ENCODE peak calls at places on chromosomes 16 and 17, in four cellular contexts. B is lower leg skin, W is heart left ventricle, A is PC-3. I is an unnamed sample.

GRCh38 chr16:78563905-78564304 is 464.5 kb downstream of the WWOX start:
- DNase-seq in B (no peak), W (no peak), A (no peak), I (no peak)

GRCh38 chr17:42107597-42108576 is 4.6 kb downstream of the DHX58 start:
- DNase-seq in A (no peak), B (peak), W (peak), I (no peak)

GRCh38 chr17:61583242-61583641 is 7.8 kb downstream of the NACA2 start:
- DNase-seq in W (no peak), B (no peak), A (peak), I (no peak)

GRCh38 chr17:80104321-80104955 is 3.1 kb downstream of the GAA start:
- DNase-seq in A (no peak), W (no peak), B (no peak), I (no peak)

GRCh38 chr16:17519556-17519955 is 48.8 kb upstream of the XYLT1 start:
- DNase-seq in B (no peak), A (no peak), W (no peak), I (no peak)

GRCh38 chr16:88743693-88744519 is 37.6 kb downstream of the CTU2 start:
- DNase-seq in W (peak), A (peak), B (peak), I (peak)

GRCh38 chr16:79316004-79316458 is 284.5 kb downstream of the MAF start:
- DNase-seq in W (no peak), B (no peak), A (no peak), I (no peak)

GRCh38 chr17:72116692-72117469 is 3.9 kb upstream of the SOX9 start:
- DNase-seq in B (peak), A (no peak), W (peak), I (no peak)

GRCh38 chr17:76725580-76726230 is 701 bp downstream of the JMJD6 start:
- DNase-seq in A (peak), W (peak), B (peak), I (peak)

GRCh38 chr17:21186399-21187187 is 27.4 kb downstream of the TMEM11 start:
- DNase-seq in B (no peak), A (no peak), W (no peak), I (no peak)

GRCh38 chr16:75254359-75254837 is 3.0 kb upstream of the BCAR1 start:
- DNase-seq in B (peak), W (no peak), A (peak), I (no peak)

GRCh38 chr16:19138601-19139000 is 24.8 kb downstream of the ITPRIPL2 start:
- DNase-seq in B (peak), A (peak), W (peak), I (peak)

GRCh38 chr16:74991593-74992403 is 6.9 kb upstream of the WDR59 start:
- DNase-seq in W (no peak), A (no peak), B (peak), I (no peak)

GRCh38 chr17:39809221-39809620 is 54.9 kb downstream of the IKZF3 start:
- DNase-seq in B (no peak), A (no peak), W (no peak), I (no peak)

GRCh38 chr16:50699345-50700159 is 6.1 kb downstream of the NOD2 start:
- DNase-seq in A (peak), W (no peak), B (peak), I (no peak)

GRCh38 chr17:73592531-73592961 is 51.7 kb downstream of the SDK2 start:
- DNase-seq in B (no peak), W (no peak), A (no peak), I (no peak)

GRCh38 chr17:50063516-50064252 is 7.8 kb downstream of the ITGA3 start:
- DNase-seq in W (no peak), B (no peak), A (peak), I (no peak)

GRCh38 chr17:36008998-36009665 is 7.8 kb upstream of the CCL15 start:
- DNase-seq in B (no peak), W (no peak), A (peak), I (no peak)
- TF ChIP-seq CTCF in B (no peak), W (no peak), A (peak), I (peak)

DNA sequence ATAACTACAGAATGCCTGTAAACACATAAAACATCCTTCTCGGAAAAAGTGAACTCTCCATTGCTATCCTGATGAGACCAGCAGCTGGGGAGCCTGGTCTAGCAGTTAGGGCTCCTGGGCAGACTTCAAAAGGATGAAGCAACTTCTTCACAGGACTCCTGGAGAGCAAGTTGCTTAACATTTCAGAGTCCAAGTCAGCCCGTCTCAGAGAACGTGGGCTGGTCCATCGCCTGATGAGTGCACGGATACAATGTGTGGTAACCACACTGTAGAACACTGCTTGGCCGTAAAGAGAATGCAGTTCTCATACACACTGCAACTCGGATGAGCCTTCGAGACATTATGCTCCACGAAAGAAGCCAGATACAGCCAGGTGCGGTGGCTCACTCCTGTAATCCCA is 52.7 kb downstream of the TMEM235 start:
- DNase-seq in W (no peak), A (no peak), B (no peak), I (no peak)
- TF ChIP-seq CTCF in W (no peak), A (no peak), B (no peak), I (no peak)

GRCh38 chr17:57459286-57459915 is 203.1 kb downstream of the MSI2 start:
- DNase-seq in A (peak), W (no peak), B (no peak), I (no peak)
- TF ChIP-seq CTCF in A (no peak), W (no peak), B (no peak), I (no peak)

GRCh38 chr17:82870541-82870940 is 30.7 kb upstream of the ZNF750 start:
- DNase-seq in A (no peak), B (no peak), W (no peak), I (no peak)

GRCh38 chr17:82871776-82872561 is 32.1 kb upstream of the ZNF750 start:
- DNase-seq in W (no peak), A (no peak), B (no peak), I (no peak)

GRCh38 chr17:82872591-82873520 is 33.0 kb upstream of the ZNF750 start:
- DNase-seq in B (no peak), A (no peak), W (no peak), I (no peak)

GRCh38 chr17:82870091-82870491 is 30.3 kb upstream of the ZNF750 start:
- DNase-seq in B (no peak), W (no peak), A (no peak), I (no peak)

GRCh38 chr17:82871056-82871775 is 31.4 kb upstream of the ZNF750 start:
- DNase-seq in B (no peak), A (no peak), W (no peak), I (no peak)
- TF ChIP-seq CTCF in B (no peak), A (peak), W (no peak), I (no peak)

GRCh38 chr17:77916771-77917481 is 41.6 kb upstream of the TNRC6C start:
- DNase-seq in B (no peak), W (no peak), A (no peak), I (no peak)
- TF ChIP-seq CTCF in B (no peak), W (no peak), A (no peak), I (no peak)

GRCh38 chr16:87459833-87460232 is 33.0 kb downstream of the ZCCHC14 start:
- DNase-seq in A (no peak), B (no peak), W (no peak), I (no peak)

GRCh38 chr16:87460936-87461335 is 31.9 kb downstream of the ZCCHC14 start:
- DNase-seq in B (no peak), W (no peak), A (no peak), I (no peak)

GRCh38 chr16:87463722-87464690 is 28.8 kb downstream of the ZCCHC14 start:
- DNase-seq in W (peak), A (peak), B (no peak), I (peak)

GRCh38 chr16:87459027-87459426 is 33.8 kb downstream of the ZCCHC14 start:
- DNase-seq in A (no peak), W (no peak), B (no peak), I (no peak)

DNA sequence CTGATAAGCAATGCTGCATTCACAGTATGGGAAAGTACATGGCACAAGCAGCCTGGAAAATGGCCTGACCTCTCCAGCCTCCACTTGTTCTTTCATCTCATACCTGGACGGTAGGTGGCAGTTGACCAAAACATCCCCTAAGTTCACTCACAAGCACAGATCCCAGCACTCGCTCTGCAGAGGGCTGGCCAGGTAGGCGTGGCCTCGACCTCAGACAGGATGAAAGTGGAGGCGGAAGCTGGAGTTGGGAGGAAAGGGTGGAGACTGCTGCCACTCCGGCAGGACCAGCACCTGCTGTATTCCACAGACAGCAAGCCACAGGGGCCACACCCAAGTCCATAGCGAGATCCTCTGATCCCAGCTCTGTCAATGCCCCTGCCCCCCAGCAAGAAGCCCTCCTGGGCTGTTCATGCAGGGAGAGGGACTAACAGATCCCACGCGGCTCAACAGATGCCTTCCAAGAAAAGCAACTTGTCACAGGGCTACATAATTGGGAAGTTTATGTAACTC is 31.3 kb downstream of the ZCCHC14 start:
- DNase-seq in W (peak), A (peak), B (peak), I (peak)
- TF ChIP-seq CTCF in W (no peak), A (peak), B (no peak), I (no peak)

DNA sequence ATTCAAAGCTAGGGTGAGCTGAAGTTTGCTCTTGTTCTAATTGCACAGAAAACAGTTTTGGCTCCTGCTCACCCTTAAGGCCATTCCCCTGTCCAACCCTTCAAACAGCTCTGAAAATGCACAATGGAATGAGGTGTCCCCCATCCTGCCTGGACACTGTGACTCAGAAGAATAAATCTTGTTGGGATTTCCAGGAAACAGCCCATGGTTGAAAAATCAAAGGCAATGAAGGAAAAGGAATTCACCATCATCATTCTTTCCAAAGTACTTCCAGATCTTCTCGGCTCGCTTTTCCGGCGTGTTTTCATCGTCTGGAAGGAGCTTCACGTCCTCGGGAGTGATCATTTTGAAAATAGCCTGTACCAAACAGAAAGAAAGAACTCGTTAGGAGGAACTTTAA is 4.3 kb downstream of the RCVRN start:
- DNase-seq in A (peak), W (no peak), B (no peak), I (no peak)
- TF ChIP-seq CTCF in A (no peak), W (no peak), B (no peak), I (no peak)

DNA sequence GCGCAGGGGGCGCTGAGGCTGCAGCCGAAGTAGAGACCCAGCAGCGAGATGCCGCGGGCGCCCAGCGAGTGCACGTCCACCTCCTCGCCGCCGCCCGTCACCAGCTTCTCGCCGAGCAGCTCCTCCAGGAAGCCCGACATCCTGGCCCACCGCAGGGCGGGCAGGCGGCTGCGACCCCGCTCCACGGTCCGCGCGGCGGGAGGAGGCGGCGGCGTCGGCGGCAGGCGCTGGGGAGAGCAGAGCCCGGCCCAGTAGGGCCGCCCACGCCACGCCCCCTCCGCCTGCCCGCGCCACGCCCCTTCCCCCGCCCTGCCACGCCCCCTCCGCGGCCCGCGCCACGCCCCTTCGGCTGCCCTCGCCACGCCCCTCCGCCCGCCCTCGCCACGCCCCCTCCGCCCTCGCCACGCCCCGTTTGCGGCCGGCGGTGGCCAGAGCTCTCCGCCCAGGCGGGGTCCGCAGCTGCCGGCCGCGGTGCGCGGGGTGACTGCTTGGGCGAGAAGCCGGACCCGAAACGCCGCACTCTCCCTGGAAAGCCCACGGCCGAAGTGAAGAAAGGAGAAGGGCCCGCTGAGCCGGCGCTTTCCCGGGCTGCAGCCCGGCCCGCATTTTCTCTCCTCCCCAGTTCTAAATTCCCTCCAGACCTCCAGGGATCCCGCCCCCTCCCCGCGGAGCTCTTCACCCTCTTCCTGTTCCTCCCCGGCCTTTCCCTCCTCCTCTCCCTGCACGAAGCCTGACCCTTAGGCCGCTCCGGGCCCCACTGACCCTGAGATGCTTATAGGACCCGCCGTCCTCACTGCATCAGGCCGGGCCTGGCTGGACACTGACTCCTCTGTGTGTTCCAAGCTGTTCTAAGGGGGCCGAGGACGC is at the start of gene NXN:
- DNase-seq in W (peak), A (peak), B (peak), I (peak)
- TF ChIP-seq CTCF in W (no peak), A (no peak), B (no peak), I (no peak)